ENCODE peak calls at places on chromosomes 2 and 18, in ten cellular contexts. N is adipocyte, Y is Peyer's patch, K is tibial artery, Q is GM23248, D is right lobe of liver, V is body of pancreas, C is adrenal gland, L is cardiac muscle cell, X is astrocyte. U is an unnamed sample.

GRCh38 chr18:27062802-27063201 is 122.3 kb downstream of the CHST9 start:
- DNase-seq in D (no peak), Q (no peak), Y (no peak), K (no peak), L (no peak), X (no peak), C (no peak), N (no peak), V (no peak), U (no peak)

GRCh38 chr2:108640731-108641130 is 78.6 kb upstream of the RANBP2 start:
- DNase-seq in C (no peak), Q (peak; percentile 93), K (no peak), D (no peak), N (peak; percentile 91), L (no peak), Y (no peak), V (no peak), X (peak; percentile 94), U (no peak)

GRCh38 chr18:8654482-8655451 is 45.5 kb downstream of the RAB12 start:
- DNase-seq in V (no peak), L (no peak), N (peak; percentile 75), Q (peak; percentile 50), D (no peak), C (no peak), K (no peak), X (no peak), Y (no peak), U (no peak)

GRCh38 chr2:34524115-34524514 is 925.0 kb upstream of the FAM98A start:
- DNase-seq in Q (no peak), D (no peak), L (no peak), K (no peak), V (no peak), Y (no peak), N (no peak), C (no peak), X (no peak), U (no peak)

GRCh38 chr2:1804251-1804855 is 60.0 kb upstream of the PXDN start:
- DNase-seq in N (no peak), C (no peak), L (no peak), K (no peak), Q (no peak), Y (no peak), D (no peak), X (no peak), V (no peak), U (no peak)

GRCh38 chr2:28341208-28341891 is 51.3 kb upstream of the FOSL2 start:
- DNase-seq in X (no peak), N (no peak), Y (no peak), Q (peak; percentile 60), L (no peak), V (no peak), K (no peak), D (no peak), C (no peak), U (no peak)

GRCh38 chr2:174510583-174511189 is 23.9 kb upstream of the GPR155 start:
- DNase-seq in D (no peak), C (no peak), X (peak; percentile 12), N (no peak), L (peak; percentile 5), K (no peak), V (no peak), Y (no peak), Q (no peak), U (no peak)

GRCh38 chr18:80247403-80247916 is at the start of gene PARD6G:
- DNase-seq in Y (peak; percentile 50), X (peak; percentile 43), K (peak; percentile 55), L (peak; percentile 79), N (peak; percentile 95), V (peak; percentile 82), Q (peak; percentile 88), D (peak; percentile 89), C (peak; percentile 82), U (peak; percentile 55)

GRCh38 chr2:51723716-51724115 is 691.8 kb upstream of the NRXN1 start:
- DNase-seq in C (no peak), Q (no peak), X (peak; percentile 57), D (no peak), V (no peak), L (no peak), N (peak; percentile 50), Y (no peak), K (no peak), U (no peak)

GRCh38 chr2:170118641-170119040 is 59.3 kb upstream of the MYO3B start:
- DNase-seq in N (no peak), D (no peak), C (no peak), X (no peak), Y (no peak), L (no peak), V (no peak), K (no peak), Q (no peak), U (no peak)

GRCh38 chr2:37877457-37878315 is 47.4 kb upstream of the RMDN2 start:
- DNase-seq in Q (peak; percentile 79), C (no peak), V (no peak), N (peak; percentile 93), X (peak; percentile 32), L (peak; percentile 79), D (no peak), K (no peak), Y (no peak), U (no peak)

GRCh38 chr18:75478996-75479870 is 51.7 kb upstream of the SMIM21 start:
- DNase-seq in X (peak; percentile 37), V (no peak), Y (no peak), K (no peak), N (peak; percentile 84), C (peak; percentile 15), Q (peak; percentile 69), D (no peak), L (peak; percentile 64), U (no peak)

GRCh38 chr2:237524631-237525030 is 37.6 kb downstream of the MLPH start:
- DNase-seq in V (peak; percentile 30), Y (no peak), X (no peak), D (peak; percentile 83), C (no peak), K (no peak), N (no peak), L (no peak), Q (no peak), U (no peak)

GRCh38 chr2:19670303-19670702 is 231.5 kb downstream of the TTC32 start:
- DNase-seq in V (no peak), N (no peak), D (no peak), Q (no peak), K (no peak), Y (no peak), X (no peak), C (no peak), L (no peak), U (no peak)

GRCh38 chr2:23092831-23093230 is 292.1 kb upstream of the KLHL29 start:
- DNase-seq in X (no peak), Q (peak; percentile 48), N (peak; percentile 48), C (no peak), K (no peak), Y (no peak), L (peak; percentile 78), D (no peak), V (no peak), U (no peak)

GRCh38 chr2:54903736-54904554 is 146.3 kb downstream of the RTN4 start:
- DNase-seq in V (no peak), Y (no peak), N (peak; percentile 93), L (no peak), K (no peak), C (peak; percentile 43), Q (peak; percentile 99), D (peak; percentile 22), X (peak; percentile 99), U (no peak)

GRCh38 chr2:127681288-127681771 is 6.0 kb upstream of the LIMS2 start:
- DNase-seq in K (peak; percentile 21), C (no peak), V (no peak), Y (no peak), Q (peak; percentile 30), L (no peak), N (no peak), D (no peak), X (no peak), U (no peak)
- H3K27me3 ChIP-seq in K (no peaks in the 10 kb centered on the region), C (no peaks in the 10 kb centered on the region), V (no peaks in the 10 kb centered on the region), Y (no peaks in the 10 kb centered on the region), Q (peaks cover 14% of the 10 kb centered on the region), L (peaks cover 30% of the 10 kb centered on the region), N (peaks cover 26% of the 10 kb centered on the region), D (no peaks in the 10 kb centered on the region), X (peaks cover 10% of the 10 kb centered on the region), U (no peaks in the 10 kb centered on the region)

DNA sequence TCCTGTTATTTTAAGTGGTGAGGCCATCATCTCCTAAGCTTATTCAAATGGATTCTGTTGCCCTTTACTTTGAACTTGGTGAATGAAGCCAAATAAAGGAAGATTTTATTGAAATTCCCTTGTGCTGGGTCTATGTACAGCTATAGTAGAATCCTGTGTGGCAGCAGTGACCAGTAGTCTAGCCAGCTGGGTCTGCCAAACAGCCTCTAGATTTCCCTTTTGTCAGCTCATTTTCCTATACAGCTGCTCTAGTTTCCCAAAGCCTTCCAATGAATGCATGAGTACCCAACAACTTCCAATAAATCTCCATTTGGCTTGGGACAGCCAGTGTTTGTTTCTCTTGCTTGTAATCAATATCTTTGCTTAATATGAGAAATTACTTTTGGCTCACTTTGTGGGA is 43.7 kb downstream of the SCN9A start:
- DNase-seq in D (no peak), C (no peak), K (no peak), Q (no peak), L (no peak), V (no peak), X (no peak), Y (no peak), N (no peak), U (no peak)
- H3K4me1 ChIP-seq in D (peaks cover 20% of the 10 kb centered on the region), C (no peaks in the 10 kb centered on the region), K (no peaks in the 10 kb centered on the region), Q (peaks cover 14% of the 10 kb centered on the region), L (no peaks in the 10 kb centered on the region), V (peaks cover 12% of the 10 kb centered on the region), X (no peaks in the 10 kb centered on the region), Y (no peaks in the 10 kb centered on the region), N (peaks cover 3% of the 10 kb centered on the region), U (no peaks in the 10 kb centered on the region)

DNA sequence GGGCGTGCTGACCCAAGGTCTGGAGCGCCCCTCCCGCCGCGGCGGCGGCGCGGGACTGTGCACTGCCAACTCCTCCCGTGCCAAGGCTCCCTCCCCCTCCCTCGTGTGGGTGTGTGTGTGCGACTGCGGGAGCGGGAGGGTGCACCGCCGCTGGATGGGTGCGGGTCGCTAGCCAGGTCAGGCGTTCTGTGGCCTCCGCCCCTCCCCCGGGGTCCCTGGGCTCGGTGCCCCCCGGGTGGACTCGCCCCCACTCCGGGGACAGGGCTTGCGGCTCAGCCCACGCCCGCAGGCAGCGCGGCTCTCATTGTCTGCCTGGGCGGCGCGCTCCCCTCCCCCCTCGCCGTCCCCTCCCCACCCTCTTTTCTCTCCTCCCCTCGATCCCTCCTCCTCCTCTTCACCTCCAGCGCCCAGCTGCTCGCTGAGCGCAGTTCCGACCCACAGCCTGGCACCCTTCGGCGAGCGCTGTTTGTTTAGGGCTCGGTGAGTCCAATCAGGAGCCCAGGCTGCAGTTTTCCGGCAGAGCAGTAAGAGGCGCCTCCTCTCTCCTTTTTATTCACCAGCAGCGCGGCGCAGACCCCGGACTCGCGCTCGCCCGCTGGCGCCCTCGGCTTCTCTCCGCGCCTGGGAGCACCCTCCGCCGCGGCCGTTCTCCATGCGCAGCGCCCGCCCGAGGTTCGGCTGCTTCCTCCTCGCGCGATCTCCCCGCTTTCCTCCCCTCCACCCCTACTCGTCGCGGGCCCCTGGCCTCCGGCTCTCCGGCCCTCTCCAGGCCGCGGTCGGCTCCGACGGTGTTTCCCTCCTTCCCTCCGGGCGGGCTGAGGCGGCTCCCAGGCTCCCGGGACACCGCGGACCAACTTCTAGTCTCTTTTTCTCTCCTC is at the start of gene GATA6:
- DNase-seq in C (peak; percentile 95), Y (peak; percentile 31), D (peak; percentile 92), K (peak; percentile 96), Q (peak; percentile 95), X (peak; percentile 90), L (peak; percentile 96), V (peak; percentile 97), N (peak; percentile 95), U (peak; percentile 55)
- H3K27me3 ChIP-seq in C (no peaks in the 10 kb centered on the region), Y (no peaks in the 10 kb centered on the region), D (no peaks in the 10 kb centered on the region), K (no peaks in the 10 kb centered on the region), Q (peaks cover 41% of the 10 kb centered on the region), X (peaks cover 53% of the 10 kb centered on the region), L (no peaks in the 10 kb centered on the region), V (no peaks in the 10 kb centered on the region), N (peaks cover 28% of the 10 kb centered on the region), U (peaks cover 46% of the 10 kb centered on the region)

GRCh38 chr2:105571445-105571987 is 172.7 kb upstream of the FHL2 start:
- DNase-seq in N (no peak), Q (no peak), Y (no peak), L (no peak), C (peak; percentile 20), K (no peak), V (no peak), D (no peak), X (no peak), U (no peak)
- H3K4me1 ChIP-seq in N (peaks cover 6% of the 10 kb centered on the region), Q (no peaks in the 10 kb centered on the region), Y (no peaks in the 10 kb centered on the region), L (no peaks in the 10 kb centered on the region), C (peaks cover 5% of the 10 kb centered on the region), K (no peaks in the 10 kb centered on the region), V (peaks cover 5% of the 10 kb centered on the region), D (no peaks in the 10 kb centered on the region), X (peaks cover 10% of the 10 kb centered on the region), U (no peaks in the 10 kb centered on the region)

U was measured in breast epithelium.